ENCODE peak calls at places on chromosomes 11 and 22, in seven cellular contexts. X is NCI-H1930; N is cardiac fibroblast; L is T1000; S is stimulated activated CD4-positive, alpha-beta T cell treated with anti-CD3 and anti-CD28 coated beads, Interleukin-2, amount 100 ng/mL, for 48 hours; G is naive thymus-derived CD8-positive, alpha-beta T cell; C is GM23248. E is an unnamed sample.

GRCh38 chr22:44678980-44679647 is 22.9 kb upstream of the PRR5 start:
- DNase-seq in X (no peak), N (no peak), L (no peak), S (no peak), G (no peak), C (no peak), E (no peak)

GRCh38 chr11:13772223-13773046 is 104.0 kb downstream of the FAR1 start:
- DNase-seq in X (peak), N (peak), L (no peak), S (peak), G (peak), C (peak), E (no peak)

GRCh38 chr22:47014946-47015345 is 252.5 kb downstream of the TBC1D22A start:
- DNase-seq in X (no peak), N (no peak), L (no peak), S (no peak), G (no peak), C (no peak), E (no peak)

GRCh38 chr11:22957890-22958289 is 97.6 kb upstream of the CCDC179 start:
- DNase-seq in X (no peak), N (no peak), L (no peak), S (no peak), G (no peak), C (no peak), E (no peak)

GRCh38 chr22:31248138-31248745 is 36.1 kb downstream of the LIMK2 start:
- DNase-seq in X (no peak), N (peak), L (peak), S (peak), G (peak), C (peak), E (peak)

GRCh38 chr11:62108971-62109391 is 14.8 kb upstream of the INCENP start:
- DNase-seq in X (no peak), N (peak), L (no peak), S (no peak), G (no peak), C (peak), E (no peak)

GRCh38 chr11:35750981-35751663 is 88.5 kb downstream of the TRIM44 start:
- DNase-seq in X (no peak), N (peak), L (no peak), S (no peak), G (no peak), C (peak), E (no peak)

GRCh38 chr22:30243671-30244465 is 2.7 kb downstream of the LIF start:
- DNase-seq in X (no peak), N (no peak), L (no peak), S (no peak), G (no peak), C (no peak), E (no peak)

GRCh38 chr11:38332046-38332445 is 1734.0 kb upstream of the RAG2 start:
- DNase-seq in X (no peak), N (no peak), L (no peak), S (no peak), G (no peak), C (no peak), E (no peak)

GRCh38 chr11:34454308-34455032 is 15.7 kb downstream of the CAT start:
- DNase-seq in X (no peak), N (no peak), L (no peak), S (no peak), G (no peak), C (no peak), E (no peak)

GRCh38 chr11:2089536-2090165 is 49.5 kb downstream of the IGF2 start:
- DNase-seq in X (no peak), N (peak), L (no peak), S (peak), G (no peak), C (peak), E (no peak)

GRCh38 chr11:46557684-46558151 is 36.1 kb downstream of the AMBRA1 start:
- DNase-seq in X (no peak), N (peak), L (peak), S (no peak), G (no peak), C (peak), E (no peak)

E was measured in stimulated activated CD8-positive, alpha-beta memory T cell treated with anti-CD3 and anti-CD28 coated beads, Interleukin-4, amount 100 ng/mL, for 24 hours.